ENCODE peak calls at places on chromosomes 3 and 15, in ten cellular contexts. One of them, this sample, is unnamed.

GRCh38 chr3:16378920-16379319 is 113.9 kb downstream of the OXNAD1 start:
- DNase-seq in stimulated activated CD8-positive, alpha-beta memory T cell treated with anti-CD3 and anti-CD28 coated beads, Interleukin-4, amount 100 ng/mL, for 4 hours: no peak
- DNase-seq in midbrain: no peak
- DNase-seq in RWPE1: no peak
- DNase-seq in hepatocyte: no peak
- DNase-seq in activated CD4-positive, alpha-beta T cell treated with anti-CD3 and anti-CD28 coated beads, Interleukin-2, amount 50 U/mL, for 4 hours: no peak
- DNase-seq in brain pericyte: no peak
- DNase-seq in HS-27A: no peak
- DNase-seq in T-helper 1 cell: no peak
- DNase-seq in LoVo: no peak
- DNase-seq in this sample: no peak

GRCh38 chr3:66598168-66598567 is 97.3 kb upstream of the LRIG1 start:
- DNase-seq in RWPE1: no peak
- DNase-seq in midbrain: no peak
- DNase-seq in activated CD4-positive, alpha-beta T cell treated with anti-CD3 and anti-CD28 coated beads, Interleukin-2, amount 50 U/mL, for 4 hours: no peak
- DNase-seq in hepatocyte: no peak
- DNase-seq in T-helper 1 cell: no peak
- DNase-seq in stimulated activated CD8-positive, alpha-beta memory T cell treated with anti-CD3 and anti-CD28 coated beads, Interleukin-4, amount 100 ng/mL, for 4 hours: no peak
- DNase-seq in HS-27A: peak
- DNase-seq in brain pericyte: no peak
- DNase-seq in LoVo: no peak
- DNase-seq in this sample: no peak

GRCh38 chr3:124769462-124769861 is 39.2 kb downstream of the UMPS start:
- DNase-seq in hepatocyte: no peak
- DNase-seq in brain pericyte: no peak
- DNase-seq in T-helper 1 cell: no peak
- DNase-seq in midbrain: no peak
- DNase-seq in stimulated activated CD8-positive, alpha-beta memory T cell treated with anti-CD3 and anti-CD28 coated beads, Interleukin-4, amount 100 ng/mL, for 4 hours: no peak
- DNase-seq in HS-27A: no peak
- DNase-seq in LoVo: no peak
- DNase-seq in RWPE1: no peak
- DNase-seq in activated CD4-positive, alpha-beta T cell treated with anti-CD3 and anti-CD28 coated beads, Interleukin-2, amount 50 U/mL, for 4 hours: no peak
- DNase-seq in this sample: no peak

GRCh38 chr3:30681276-30682211 is 75.1 kb downstream of the TGFBR2 start:
- DNase-seq in HS-27A: no peak
- DNase-seq in T-helper 1 cell: no peak
- DNase-seq in brain pericyte: no peak
- DNase-seq in activated CD4-positive, alpha-beta T cell treated with anti-CD3 and anti-CD28 coated beads, Interleukin-2, amount 50 U/mL, for 4 hours: no peak
- DNase-seq in LoVo: no peak
- DNase-seq in hepatocyte: peak
- DNase-seq in RWPE1: no peak
- DNase-seq in midbrain: peak
- DNase-seq in stimulated activated CD8-positive, alpha-beta memory T cell treated with anti-CD3 and anti-CD28 coated beads, Interleukin-4, amount 100 ng/mL, for 4 hours: no peak
- DNase-seq in this sample: peak

GRCh38 chr15:95559875-95560394 is 770.6 kb upstream of the NR2F2 start:
- DNase-seq in stimulated activated CD8-positive, alpha-beta memory T cell treated with anti-CD3 and anti-CD28 coated beads, Interleukin-4, amount 100 ng/mL, for 4 hours: no peak
- DNase-seq in hepatocyte: peak
- DNase-seq in brain pericyte: no peak
- DNase-seq in RWPE1: peak
- DNase-seq in midbrain: no peak
- DNase-seq in activated CD4-positive, alpha-beta T cell treated with anti-CD3 and anti-CD28 coated beads, Interleukin-2, amount 50 U/mL, for 4 hours: no peak
- DNase-seq in T-helper 1 cell: no peak
- DNase-seq in LoVo: peak
- DNase-seq in HS-27A: peak
- DNase-seq in this sample: peak

GRCh38 chr3:154510780-154511179 is 80.8 kb upstream of the GPR149 start:
- DNase-seq in brain pericyte: no peak
- DNase-seq in T-helper 1 cell: no peak
- DNase-seq in HS-27A: no peak
- DNase-seq in midbrain: no peak
- DNase-seq in RWPE1: no peak
- DNase-seq in stimulated activated CD8-positive, alpha-beta memory T cell treated with anti-CD3 and anti-CD28 coated beads, Interleukin-4, amount 100 ng/mL, for 4 hours: no peak
- DNase-seq in LoVo: no peak
- DNase-seq in hepatocyte: no peak
- DNase-seq in activated CD4-positive, alpha-beta T cell treated with anti-CD3 and anti-CD28 coated beads, Interleukin-2, amount 50 U/mL, for 4 hours: no peak
- DNase-seq in this sample: no peak

GRCh38 chr3:152236741-152237140 is 32.0 kb upstream of the MBNL1 start:
- DNase-seq in RWPE1: no peak
- DNase-seq in stimulated activated CD8-positive, alpha-beta memory T cell treated with anti-CD3 and anti-CD28 coated beads, Interleukin-4, amount 100 ng/mL, for 4 hours: no peak
- DNase-seq in T-helper 1 cell: no peak
- DNase-seq in LoVo: no peak
- DNase-seq in hepatocyte: no peak
- DNase-seq in brain pericyte: no peak
- DNase-seq in HS-27A: no peak
- DNase-seq in midbrain: no peak
- DNase-seq in activated CD4-positive, alpha-beta T cell treated with anti-CD3 and anti-CD28 coated beads, Interleukin-2, amount 50 U/mL, for 4 hours: no peak
- DNase-seq in this sample: no peak

GRCh38 chr3:29335438-29335837 is 54.6 kb downstream of the RBMS3 start:
- DNase-seq in stimulated activated CD8-positive, alpha-beta memory T cell treated with anti-CD3 and anti-CD28 coated beads, Interleukin-4, amount 100 ng/mL, for 4 hours: no peak
- DNase-seq in activated CD4-positive, alpha-beta T cell treated with anti-CD3 and anti-CD28 coated beads, Interleukin-2, amount 50 U/mL, for 4 hours: no peak
- DNase-seq in brain pericyte: peak
- DNase-seq in HS-27A: peak
- DNase-seq in midbrain: peak
- DNase-seq in RWPE1: peak
- DNase-seq in T-helper 1 cell: no peak
- DNase-seq in LoVo: peak
- DNase-seq in hepatocyte: peak
- DNase-seq in this sample: peak

GRCh38 chr3:108713801-108714200 is 43.4 kb downstream of the RETNLB start:
- DNase-seq in midbrain: no peak
- DNase-seq in RWPE1: no peak
- DNase-seq in LoVo: no peak
- DNase-seq in stimulated activated CD8-positive, alpha-beta memory T cell treated with anti-CD3 and anti-CD28 coated beads, Interleukin-4, amount 100 ng/mL, for 4 hours: no peak
- DNase-seq in hepatocyte: no peak
- DNase-seq in activated CD4-positive, alpha-beta T cell treated with anti-CD3 and anti-CD28 coated beads, Interleukin-2, amount 50 U/mL, for 4 hours: no peak
- DNase-seq in T-helper 1 cell: no peak
- DNase-seq in brain pericyte: no peak
- DNase-seq in HS-27A: no peak
- DNase-seq in this sample: no peak

GRCh38 chr15:76328962-76329361 is 7.6 kb upstream of the ISL2 start:
- DNase-seq in T-helper 1 cell: no peak
- DNase-seq in activated CD4-positive, alpha-beta T cell treated with anti-CD3 and anti-CD28 coated beads, Interleukin-2, amount 50 U/mL, for 4 hours: no peak
- DNase-seq in RWPE1: peak
- DNase-seq in midbrain: no peak
- DNase-seq in brain pericyte: no peak
- DNase-seq in stimulated activated CD8-positive, alpha-beta memory T cell treated with anti-CD3 and anti-CD28 coated beads, Interleukin-4, amount 100 ng/mL, for 4 hours: no peak
- DNase-seq in HS-27A: no peak
- DNase-seq in LoVo: no peak
- DNase-seq in hepatocyte: no peak
- DNase-seq in this sample: peak

GRCh38 chr15:38857814-38858213 is 293.2 kb upstream of the RASGRP1 start:
- DNase-seq in midbrain: no peak
- DNase-seq in RWPE1: no peak
- DNase-seq in activated CD4-positive, alpha-beta T cell treated with anti-CD3 and anti-CD28 coated beads, Interleukin-2, amount 50 U/mL, for 4 hours: no peak
- DNase-seq in stimulated activated CD8-positive, alpha-beta memory T cell treated with anti-CD3 and anti-CD28 coated beads, Interleukin-4, amount 100 ng/mL, for 4 hours: no peak
- DNase-seq in LoVo: no peak
- DNase-seq in brain pericyte: no peak
- DNase-seq in HS-27A: no peak
- DNase-seq in hepatocyte: no peak
- DNase-seq in T-helper 1 cell: no peak
- DNase-seq in this sample: no peak

GRCh38 chr3:185733980-185734724 is 90.7 kb downstream of the IGF2BP2 start:
- DNase-seq in hepatocyte: peak
- DNase-seq in brain pericyte: no peak
- DNase-seq in activated CD4-positive, alpha-beta T cell treated with anti-CD3 and anti-CD28 coated beads, Interleukin-2, amount 50 U/mL, for 4 hours: no peak
- DNase-seq in RWPE1: peak
- DNase-seq in T-helper 1 cell: no peak
- DNase-seq in stimulated activated CD8-positive, alpha-beta memory T cell treated with anti-CD3 and anti-CD28 coated beads, Interleukin-4, amount 100 ng/mL, for 4 hours: no peak
- DNase-seq in LoVo: peak
- DNase-seq in midbrain: peak
- DNase-seq in HS-27A: no peak
- DNase-seq in this sample: peak

GRCh38 chr15:25177955-25178801 is 223.4 kb downstream of the SNRPN start:
- DNase-seq in LoVo: no peak
- DNase-seq in midbrain: no peak
- DNase-seq in stimulated activated CD8-positive, alpha-beta memory T cell treated with anti-CD3 and anti-CD28 coated beads, Interleukin-4, amount 100 ng/mL, for 4 hours: no peak
- DNase-seq in hepatocyte: peak
- DNase-seq in activated CD4-positive, alpha-beta T cell treated with anti-CD3 and anti-CD28 coated beads, Interleukin-2, amount 50 U/mL, for 4 hours: no peak
- DNase-seq in T-helper 1 cell: peak
- DNase-seq in brain pericyte: no peak
- DNase-seq in RWPE1: no peak
- DNase-seq in HS-27A: no peak
- DNase-seq in this sample: no peak

GRCh38 chr3:119356646-119357045 is 62.5 kb downstream of the ARHGAP31 start:
- DNase-seq in HS-27A: no peak
- DNase-seq in T-helper 1 cell: no peak
- DNase-seq in stimulated activated CD8-positive, alpha-beta memory T cell treated with anti-CD3 and anti-CD28 coated beads, Interleukin-4, amount 100 ng/mL, for 4 hours: no peak
- DNase-seq in hepatocyte: no peak
- DNase-seq in activated CD4-positive, alpha-beta T cell treated with anti-CD3 and anti-CD28 coated beads, Interleukin-2, amount 50 U/mL, for 4 hours: no peak
- DNase-seq in brain pericyte: no peak
- DNase-seq in RWPE1: no peak
- DNase-seq in LoVo: no peak
- DNase-seq in midbrain: no peak
- DNase-seq in this sample: no peak

GRCh38 chr3:30728143-30728542 is 121.7 kb downstream of the TGFBR2 start:
- DNase-seq in HS-27A: no peak
- DNase-seq in RWPE1: no peak
- DNase-seq in T-helper 1 cell: no peak
- DNase-seq in stimulated activated CD8-positive, alpha-beta memory T cell treated with anti-CD3 and anti-CD28 coated beads, Interleukin-4, amount 100 ng/mL, for 4 hours: no peak
- DNase-seq in LoVo: no peak
- DNase-seq in midbrain: no peak
- DNase-seq in activated CD4-positive, alpha-beta T cell treated with anti-CD3 and anti-CD28 coated beads, Interleukin-2, amount 50 U/mL, for 4 hours: no peak
- DNase-seq in hepatocyte: no peak
- DNase-seq in brain pericyte: no peak
- DNase-seq in this sample: no peak

GRCh38 chr15:69357773-69358765 is 56.1 kb upstream of the KIF23 start:
- DNase-seq in RWPE1: no peak
- DNase-seq in brain pericyte: peak
- DNase-seq in midbrain: no peak
- DNase-seq in activated CD4-positive, alpha-beta T cell treated with anti-CD3 and anti-CD28 coated beads, Interleukin-2, amount 50 U/mL, for 4 hours: no peak
- DNase-seq in T-helper 1 cell: no peak
- DNase-seq in stimulated activated CD8-positive, alpha-beta memory T cell treated with anti-CD3 and anti-CD28 coated beads, Interleukin-4, amount 100 ng/mL, for 4 hours: no peak
- DNase-seq in HS-27A: peak
- DNase-seq in LoVo: no peak
- DNase-seq in hepatocyte: peak
- DNase-seq in this sample: peak

GRCh38 chr3:52801839-52802238 is 7.2 kb downstream of the ITIH3 start:
- DNase-seq in midbrain: no peak
- DNase-seq in T-helper 1 cell: no peak
- DNase-seq in brain pericyte: no peak
- DNase-seq in RWPE1: no peak
- DNase-seq in HS-27A: no peak
- DNase-seq in stimulated activated CD8-positive, alpha-beta memory T cell treated with anti-CD3 and anti-CD28 coated beads, Interleukin-4, amount 100 ng/mL, for 4 hours: no peak
- DNase-seq in hepatocyte: no peak
- DNase-seq in LoVo: no peak
- DNase-seq in activated CD4-positive, alpha-beta T cell treated with anti-CD3 and anti-CD28 coated beads, Interleukin-2, amount 50 U/mL, for 4 hours: no peak
- DNase-seq in this sample: no peak

GRCh38 chr3:150462108-150462507 is 54.0 kb downstream of the TSC22D2 start:
- DNase-seq in RWPE1: no peak
- DNase-seq in HS-27A: no peak
- DNase-seq in T-helper 1 cell: no peak
- DNase-seq in activated CD4-positive, alpha-beta T cell treated with anti-CD3 and anti-CD28 coated beads, Interleukin-2, amount 50 U/mL, for 4 hours: no peak
- DNase-seq in hepatocyte: no peak
- DNase-seq in stimulated activated CD8-positive, alpha-beta memory T cell treated with anti-CD3 and anti-CD28 coated beads, Interleukin-4, amount 100 ng/mL, for 4 hours: no peak
- DNase-seq in LoVo: no peak
- DNase-seq in brain pericyte: no peak
- DNase-seq in midbrain: no peak
- DNase-seq in this sample: no peak

GRCh38 chr15:98776607-98777281 is 128.4 kb downstream of the IGF1R start:
- DNase-seq in T-helper 1 cell: no peak
- DNase-seq in LoVo: no peak
- DNase-seq in brain pericyte: no peak
- DNase-seq in HS-27A: no peak
- DNase-seq in RWPE1: no peak
- DNase-seq in hepatocyte: peak
- DNase-seq in activated CD4-positive, alpha-beta T cell treated with anti-CD3 and anti-CD28 coated beads, Interleukin-2, amount 50 U/mL, for 4 hours: no peak
- DNase-seq in stimulated activated CD8-positive, alpha-beta memory T cell treated with anti-CD3 and anti-CD28 coated beads, Interleukin-4, amount 100 ng/mL, for 4 hours: no peak
- DNase-seq in midbrain: no peak
- DNase-seq in this sample: no peak

GRCh38 chr3:109806929-109807328 is 469.6 kb upstream of the DPPA4 start:
- DNase-seq in midbrain: no peak
- DNase-seq in activated CD4-positive, alpha-beta T cell treated with anti-CD3 and anti-CD28 coated beads, Interleukin-2, amount 50 U/mL, for 4 hours: peak
- DNase-seq in hepatocyte: no peak
- DNase-seq in brain pericyte: no peak
- DNase-seq in RWPE1: no peak
- DNase-seq in LoVo: no peak
- DNase-seq in HS-27A: peak
- DNase-seq in stimulated activated CD8-positive, alpha-beta memory T cell treated with anti-CD3 and anti-CD28 coated beads, Interleukin-4, amount 100 ng/mL, for 4 hours: peak
- DNase-seq in T-helper 1 cell: no peak
- DNase-seq in this sample: peak

GRCh38 chr15:35040339-35041255 is 44.5 kb downstream of the NANOGP8 start:
- DNase-seq in activated CD4-positive, alpha-beta T cell treated with anti-CD3 and anti-CD28 coated beads, Interleukin-2, amount 50 U/mL, for 4 hours: no peak
- DNase-seq in RWPE1: no peak
- DNase-seq in stimulated activated CD8-positive, alpha-beta memory T cell treated with anti-CD3 and anti-CD28 coated beads, Interleukin-4, amount 100 ng/mL, for 4 hours: no peak
- DNase-seq in HS-27A: no peak
- DNase-seq in hepatocyte: no peak
- DNase-seq in brain pericyte: no peak
- DNase-seq in LoVo: no peak
- DNase-seq in midbrain: no peak
- DNase-seq in T-helper 1 cell: no peak
- DNase-seq in this sample: no peak

GRCh38 chr3:196141866-196142673 is 60.2 kb upstream of the TFRC start:
- DNase-seq in HS-27A: no peak
- DNase-seq in midbrain: no peak
- DNase-seq in activated CD4-positive, alpha-beta T cell treated with anti-CD3 and anti-CD28 coated beads, Interleukin-2, amount 50 U/mL, for 4 hours: no peak
- DNase-seq in brain pericyte: no peak
- DNase-seq in hepatocyte: no peak
- DNase-seq in T-helper 1 cell: no peak
- DNase-seq in stimulated activated CD8-positive, alpha-beta memory T cell treated with anti-CD3 and anti-CD28 coated beads, Interleukin-4, amount 100 ng/mL, for 4 hours: no peak
- DNase-seq in LoVo: no peak
- DNase-seq in RWPE1: peak
- DNase-seq in this sample: no peak

GRCh38 chr3:158731938-158732855 is at the start of gene RARRES1:
- DNase-seq in activated CD4-positive, alpha-beta T cell treated with anti-CD3 and anti-CD28 coated beads, Interleukin-2, amount 50 U/mL, for 4 hours: no peak
- DNase-seq in stimulated activated CD8-positive, alpha-beta memory T cell treated with anti-CD3 and anti-CD28 coated beads, Interleukin-4, amount 100 ng/mL, for 4 hours: no peak
- DNase-seq in LoVo: peak
- DNase-seq in brain pericyte: no peak
- DNase-seq in T-helper 1 cell: no peak
- DNase-seq in hepatocyte: peak
- DNase-seq in RWPE1: peak
- DNase-seq in HS-27A: no peak
- DNase-seq in midbrain: peak
- DNase-seq in this sample: no peak

GRCh38 chr15:57550640-57551039 is 41.1 kb upstream of the MYZAP start:
- DNase-seq in HS-27A: no peak
- DNase-seq in RWPE1: no peak
- DNase-seq in stimulated activated CD8-positive, alpha-beta memory T cell treated with anti-CD3 and anti-CD28 coated beads, Interleukin-4, amount 100 ng/mL, for 4 hours: no peak
- DNase-seq in T-helper 1 cell: no peak
- DNase-seq in hepatocyte: no peak
- DNase-seq in LoVo: peak
- DNase-seq in activated CD4-positive, alpha-beta T cell treated with anti-CD3 and anti-CD28 coated beads, Interleukin-2, amount 50 U/mL, for 4 hours: no peak
- DNase-seq in brain pericyte: no peak
- DNase-seq in midbrain: peak
- DNase-seq in this sample: no peak

GRCh38 chr15:32134777-32135307 is 104.5 kb downstream of the CHRNA7 start:
- DNase-seq in HS-27A: no peak
- DNase-seq in stimulated activated CD8-positive, alpha-beta memory T cell treated with anti-CD3 and anti-CD28 coated beads, Interleukin-4, amount 100 ng/mL, for 4 hours: no peak
- DNase-seq in T-helper 1 cell: no peak
- DNase-seq in midbrain: no peak
- DNase-seq in activated CD4-positive, alpha-beta T cell treated with anti-CD3 and anti-CD28 coated beads, Interleukin-2, amount 50 U/mL, for 4 hours: no peak
- DNase-seq in brain pericyte: no peak
- DNase-seq in LoVo: no peak
- DNase-seq in RWPE1: no peak
- DNase-seq in hepatocyte: no peak
- DNase-seq in this sample: no peak

GRCh38 chr3:15681668-15682067 is 80.1 kb downstream of the BTD start:
- DNase-seq in hepatocyte: no peak
- DNase-seq in stimulated activated CD8-positive, alpha-beta memory T cell treated with anti-CD3 and anti-CD28 coated beads, Interleukin-4, amount 100 ng/mL, for 4 hours: no peak
- DNase-seq in T-helper 1 cell: no peak
- DNase-seq in RWPE1: no peak
- DNase-seq in HS-27A: no peak
- DNase-seq in midbrain: no peak
- DNase-seq in brain pericyte: no peak
- DNase-seq in LoVo: no peak
- DNase-seq in activated CD4-positive, alpha-beta T cell treated with anti-CD3 and anti-CD28 coated beads, Interleukin-2, amount 50 U/mL, for 4 hours: no peak
- DNase-seq in this sample: no peak

GRCh38 chr3:22372292-22372949 is 621.4 kb upstream of the ZNF385D start:
- DNase-seq in activated CD4-positive, alpha-beta T cell treated with anti-CD3 and anti-CD28 coated beads, Interleukin-2, amount 50 U/mL, for 4 hours: no peak
- DNase-seq in stimulated activated CD8-positive, alpha-beta memory T cell treated with anti-CD3 and anti-CD28 coated beads, Interleukin-4, amount 100 ng/mL, for 4 hours: no peak
- DNase-seq in brain pericyte: no peak
- DNase-seq in T-helper 1 cell: no peak
- DNase-seq in RWPE1: no peak
- DNase-seq in midbrain: no peak
- DNase-seq in hepatocyte: peak
- DNase-seq in HS-27A: no peak
- DNase-seq in LoVo: no peak
- DNase-seq in this sample: no peak

GRCh38 chr3:128481438-128481942 is 11.5 kb downstream of the GATA2 start:
- DNase-seq in stimulated activated CD8-positive, alpha-beta memory T cell treated with anti-CD3 and anti-CD28 coated beads, Interleukin-4, amount 100 ng/mL, for 4 hours: no peak
- DNase-seq in HS-27A: no peak
- DNase-seq in T-helper 1 cell: no peak
- DNase-seq in RWPE1: no peak
- DNase-seq in activated CD4-positive, alpha-beta T cell treated with anti-CD3 and anti-CD28 coated beads, Interleukin-2, amount 50 U/mL, for 4 hours: no peak
- DNase-seq in hepatocyte: no peak
- DNase-seq in midbrain: no peak
- DNase-seq in brain pericyte: no peak
- DNase-seq in LoVo: no peak
- DNase-seq in this sample: no peak

This sample was measured in COLO829.